ENCODE peak calls at places on chromosomes 13 and 19, in five cellular contexts. C is astrocyte of the cerebellum, F is AG09309, M is thyroid gland, D is lung. L is an unnamed sample.

GRCh38 chr19:35963514-35963913 is 27.3 kb downstream of the LRFN3 start:
- DNase-seq in F (no peak), M (peak; percentile 59), D (no peak), C (peak; percentile 42), L (peak; percentile 62)

GRCh38 chr19:16191216-16191908 is 6.2 kb downstream of the FAM32A start:
- DNase-seq in D (no peak), M (no peak), F (no peak), C (no peak), L (no peak)

GRCh38 chr19:19348266-19348665 is 27.6 kb downstream of the MAU2 start:
- DNase-seq in C (no peak), D (no peak), M (no peak), F (no peak), L (peak; percentile 21)

GRCh38 chr13:113729329-113730019 is 29.6 kb upstream of the TMEM255B start:
- DNase-seq in D (no peak), M (no peak), F (no peak), C (no peak), L (peak; percentile 9)

GRCh38 chr13:79459906-79460305 is 21.0 kb upstream of the NDFIP2 start:
- DNase-seq in F (no peak), C (no peak), D (no peak), M (no peak), L (no peak)

GRCh38 chr13:103145476-103145875 is 79.3 kb upstream of the SLC10A2 start:
- DNase-seq in C (no peak), F (no peak), M (no peak), D (no peak), L (no peak)

GRCh38 chr13:30132623-30133553 is 174.5 kb downstream of the KATNAL1 start:
- DNase-seq in F (peak; percentile 67), C (peak; percentile 88), D (peak; percentile 98), M (peak; percentile 100), L (peak; percentile 92)

GRCh38 chr19:48341006-48341405 is 15.7 kb downstream of the EMP3 start:
- DNase-seq in F (no peak), M (no peak), C (no peak), D (no peak), L (no peak)

GRCh38 chr19:722553-723101 is 13.9 kb downstream of the PALM start:
- DNase-seq in C (no peak), M (peak; percentile 17), D (no peak), F (no peak), L (peak; percentile 55)

GRCh38 chr13:57629391-57629804 is 2.1 kb upstream of the PCDH17 start:
- DNase-seq in D (no peak), M (no peak), C (no peak), F (no peak), L (peak; percentile 3)
- TF ChIP-seq CTCF in D (no peak), M (no peak), C (peak; percentile 2), F (no peak), L (no peak)

DNA sequence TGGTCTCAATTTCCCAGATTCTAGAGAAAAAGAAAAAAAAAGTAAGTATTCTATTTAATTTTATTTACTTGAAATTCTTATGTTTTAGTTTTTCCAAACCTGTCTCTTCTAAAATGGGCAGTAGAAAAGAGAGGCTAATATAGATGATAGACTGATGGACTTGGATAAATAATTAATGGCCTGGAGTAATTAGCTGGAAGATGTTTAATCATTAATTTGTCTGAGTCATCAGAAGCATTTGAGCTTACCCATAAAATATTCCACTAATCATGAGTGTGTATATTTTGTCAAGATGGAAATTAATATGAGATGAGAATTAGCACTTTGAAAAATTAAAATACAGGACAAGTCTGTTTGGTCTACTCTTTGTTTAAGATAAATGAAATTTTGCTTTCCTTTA is 212.1 kb upstream of the MIR17HG start:
- DNase-seq in M (no peak), F (no peak), C (no peak), D (no peak), L (no peak)
- H3K4me3 ChIP-seq in M (no peak overlapping the region), F (no peak overlapping the region), C (no peak overlapping the region), D (no peak overlapping the region), L (no peak overlapping the region)

GRCh38 chr19:45162464-45163143 is 1.8 kb upstream of the NKPD1 start:
- DNase-seq in D (no peak), M (no peak), F (no peak), C (no peak), L (no peak)

GRCh38 chr19:45163156-45163555 is 2.4 kb upstream of the NKPD1 start:
- DNase-seq in C (no peak), F (no peak), M (no peak), D (no peak), L (no peak)

GRCh38 chr19:45160870-45161714 is at the start of gene NKPD1:
- DNase-seq in F (no peak), M (peak; percentile 82), D (peak; percentile 69), C (no peak), L (no peak)

GRCh38 chr19:45163751-45164150 is 3.0 kb upstream of the NKPD1 start:
- DNase-seq in F (no peak), D (no peak), C (no peak), M (no peak), L (no peak)

GRCh38 chr19:45161715-45162463 is 1.1 kb upstream of the NKPD1 start:
- DNase-seq in F (no peak), D (no peak), C (no peak), M (no peak), L (peak; percentile 26)
- TF ChIP-seq CTCF in F (peak; percentile 86), D (no peak), C (peak; percentile 88), M (no peak), L (peak; percentile 73)

GRCh38 chr13:110625771-110626321 is 10.5 kb downstream of the NAXD start:
- DNase-seq in F (no peak), C (no peak), D (no peak), M (no peak), L (no peak)
- H3K4me3 ChIP-seq in F (no peak overlapping the region), C (no peak overlapping the region), D (no peak overlapping the region), M (no peak overlapping the region), L (no peak overlapping the region)

GRCh38 chr19:5257155-5258045 is 83.2 kb downstream of the PTPRS start:
- DNase-seq in D (no peak), C (no peak), F (no peak), M (no peak), L (no peak)
- TF ChIP-seq CTCF in D (no peak), C (no peak), F (no peak), M (no peak), L (no peak)

GRCh38 chr19:46732172-46732938 is 13.5 kb upstream of the FKRP start:
- DNase-seq in M (peak; percentile 24), C (no peak), D (no peak), F (no peak), L (no peak)

GRCh38 chr19:46731584-46731983 is 14.3 kb upstream of the FKRP start:
- DNase-seq in D (no peak), F (no peak), M (no peak), C (no peak), L (no peak)

GRCh38 chr19:46731007-46731501 is 14.1 kb upstream of the PRKD2 start:
- DNase-seq in F (peak; percentile 63), M (no peak), C (peak; percentile 86), D (peak; percentile 63), L (peak; percentile 77)

GRCh38 chr19:46733693-46734240 is 12.1 kb upstream of the FKRP start:
- DNase-seq in D (no peak), M (no peak), C (no peak), F (no peak), L (no peak)

GRCh38 chr19:46732966-46733692 is 12.7 kb upstream of the FKRP start:
- DNase-seq in C (no peak), M (no peak), F (no peak), D (no peak), L (no peak)
- H3K4me3 ChIP-seq in C (no peak overlapping the region), M (no peak overlapping the region), F (no peak overlapping the region), D (no peak overlapping the region), L (no peak overlapping the region)

GRCh38 chr13:32669030-32669646 is 82.9 kb downstream of the PDS5B start:
- DNase-seq in M (no peak), F (peak; percentile 10), C (peak; percentile 49), D (no peak), L (peak; percentile 77)
- TF ChIP-seq CTCF in M (no peak), F (peak; percentile 72), C (peak; percentile 72), D (no peak), L (peak; percentile 73)

GRCh38 chr13:87130401-87130800 is 540.8 kb upstream of the SLITRK5 start:
- DNase-seq in F (no peak), D (no peak), C (no peak), M (no peak), L (no peak)
- H3K4me3 ChIP-seq in F (no peak overlapping the region), D (no peak overlapping the region), C (no peak overlapping the region), M (no peak overlapping the region), L (no peak overlapping the region)

L was measured in fibroblast of the aortic adventitia.